ENCODE peak calls at places on chromosomes 6 and 20, in five cellular contexts. F is mucosa of descending colon, C is IMR-90, Y is HCT116, J is stomach. D is an unnamed sample.

GRCh38 chr20:35497780-35498189 is 31.7 kb downstream of the C20orf173 start:
- DNase-seq in F (peak; percentile 43), C (no peak), Y (no peak), J (no peak), D (no peak)

GRCh38 chr6:4928426-4928825 is 75.4 kb downstream of the RPP40 start:
- DNase-seq in F (no peak), Y (no peak), C (peak; percentile 55), J (no peak), D (peak; percentile 62)

GRCh38 chr6:39381535-39382140 is 59.1 kb upstream of the KCNK16 start:
- DNase-seq in C (no peak), J (no peak), F (no peak), Y (no peak), D (no peak)

GRCh38 chr20:19129976-19130612 is 82.3 kb upstream of the SLC24A3 start:
- DNase-seq in C (no peak), Y (no peak), J (peak; percentile 68), F (peak; percentile 69), D (no peak)

GRCh38 chr6:163603395-163603794 is 188.9 kb downstream of the QKI start:
- DNase-seq in J (no peak), C (no peak), Y (no peak), F (no peak), D (no peak)

GRCh38 chr20:54479138-54479906 is 3.9 kb downstream of the DOK5 start:
- DNase-seq in F (no peak), J (no peak), C (peak; percentile 11), Y (peak; percentile 4), D (peak; percentile 19)

GRCh38 chr20:5844063-5844681 is 94.0 kb downstream of the SHLD1 start:
- DNase-seq in C (peak; percentile 28), J (no peak), Y (peak; percentile 28), F (no peak), D (peak; percentile 46)

GRCh38 chr6:16725145-16725864 is 36.0 kb downstream of the ATXN1 start:
- DNase-seq in Y (no peak), F (no peak), J (no peak), C (peak; percentile 88), D (peak; percentile 77)

GRCh38 chr6:18564775-18565174 is 177.6 kb downstream of the RNF144B start:
- DNase-seq in J (no peak), Y (no peak), F (no peak), C (no peak), D (no peak)

GRCh38 chr6:57013501-57013900 is 33.0 kb upstream of the KIAA1586 start:
- DNase-seq in J (no peak), Y (no peak), C (peak; percentile 77), F (no peak), D (peak; percentile 91)

GRCh38 chr20:62304331-62305148 is 1.7 kb downstream of the ADRM1 start:
- DNase-seq in C (no peak), J (no peak), Y (no peak), F (no peak), D (no peak)

GRCh38 chr6:131909408-131910218 is 41.6 kb downstream of the CCN2 start:
- DNase-seq in Y (peak; percentile 57), C (peak; percentile 72), F (peak; percentile 49), J (peak; percentile 80), D (peak; percentile 56)

GRCh38 chr20:47907031-47907670 is 121.9 kb upstream of the SULF2 start:
- DNase-seq in F (no peak), C (no peak), J (no peak), Y (no peak), D (no peak)

GRCh38 chr20:31485450-31486339 is 10.6 kb downstream of the REM1 start:
- DNase-seq in Y (no peak), C (peak; percentile 8), F (peak; percentile 60), J (no peak), D (no peak)

GRCh38 chr6:28558629-28559028 is 32.9 kb downstream of the GPX5 start:
- DNase-seq in Y (no peak), F (no peak), J (no peak), C (no peak), D (no peak)

GRCh38 chr6:113488061-113488460 is 369.1 kb upstream of the MARCKS start:
- DNase-seq in Y (no peak), J (no peak), F (no peak), C (no peak), D (no peak)

GRCh38 chr20:53773792-53774371 is 180.2 kb upstream of the ZNF217 start:
- DNase-seq in Y (peak; percentile 60), J (no peak), F (no peak), C (peak; percentile 97), D (peak; percentile 91)

GRCh38 chr20:25287631-25288290 is 39.9 kb downstream of the PYGB start:
- DNase-seq in J (no peak), C (no peak), F (no peak), Y (no peak), D (no peak)

GRCh38 chr20:6504179-6504578 is 263.3 kb upstream of the BMP2 start:
- DNase-seq in J (no peak), F (no peak), C (no peak), Y (no peak), D (no peak)

GRCh38 chr6:24666097-24666615 is 543 bp downstream of the TDP2 start:
- DNase-seq in Y (no peak), F (no peak), J (peak; percentile 52), C (peak; percentile 35), D (peak; percentile 26)

GRCh38 chr6:161366301-161366953 is 92.6 kb upstream of the AGPAT4 start:
- DNase-seq in Y (no peak), J (no peak), C (no peak), F (no peak), D (no peak)

GRCh38 chr6:40912158-40912946 is 126.7 kb downstream of the UNC5CL start:
- DNase-seq in C (no peak), F (peak; percentile 59), Y (no peak), J (peak; percentile 68), D (peak; percentile 44)
- TF ChIP-seq CTCF in C (peak; percentile 14), F (peak; percentile 29), Y (peak; percentile 51), J (peak; percentile 38), D (peak; percentile 43)

GRCh38 chr20:64077094-64077493 is 2.2 kb downstream of the RGS19 start:
- DNase-seq in J (no peak), Y (no peak), F (no peak), C (no peak), D (no peak)
- H3K4me3 ChIP-seq in J (peak overlapping the region; percentile 77), Y (no peak overlapping the region), F (no peak overlapping the region), C (no peak overlapping the region), D (no peak overlapping the region)

GRCh38 chr6:106089981-106090380 is 3.8 kb downstream of the PRDM1 start:
- DNase-seq in F (no peak), J (no peak), Y (no peak), C (peak; percentile 57), D (no peak)
- TF ChIP-seq CTCF in F (no peak), J (no peak), Y (peak; percentile 31), C (peak; percentile 35), D (peak; percentile 25)

DNA sequence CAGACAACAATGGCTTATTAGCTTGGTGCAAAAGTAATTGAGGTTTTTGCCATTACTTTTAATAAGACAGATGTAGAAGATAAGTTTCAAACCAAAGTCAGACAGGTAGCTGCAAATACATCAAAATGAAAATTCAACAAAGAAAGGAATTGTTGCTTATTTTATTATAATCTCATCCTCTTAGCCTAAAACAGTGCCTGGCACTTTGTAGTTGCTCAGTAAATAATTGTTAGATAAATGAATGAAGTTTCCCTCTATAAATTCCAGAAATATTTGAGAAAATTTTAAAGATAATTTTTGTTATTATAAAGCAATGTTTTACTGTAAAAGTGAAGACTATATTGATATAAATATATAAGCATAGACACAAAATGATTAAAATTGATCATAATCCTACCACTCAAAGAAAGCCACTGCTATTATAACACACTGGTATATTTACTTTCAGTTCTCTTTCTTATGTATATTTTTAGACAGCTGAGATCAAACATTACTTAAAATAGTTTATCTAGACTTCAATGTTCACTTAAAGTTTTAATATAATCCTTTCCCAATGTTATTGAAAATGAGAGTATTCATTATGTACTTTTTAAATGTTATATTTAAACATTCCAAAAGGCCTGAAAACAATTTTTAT is 42.5 kb downstream of the SESN1 start:
- DNase-seq in J (no peak), F (no peak), Y (no peak), C (no peak), D (no peak)
- H3K4me3 ChIP-seq in J (no peak overlapping the region), F (no peak overlapping the region), Y (no peak overlapping the region), C (no peak overlapping the region), D (no peak overlapping the region)